ENCODE peak calls at places on chromosomes 12 and 14, in five cellular contexts. X, T, U, O and K are unnamed samples.

GRCh38 chr14:99066378-99066777 is 205.6 kb downstream of the BCL11B start:
- DNase-seq in X (no peak), T (no peak), U (no peak), O (peak), K (no peak)

GRCh38 chr12:25811656-25812126 is 146.8 kb upstream of the RASSF8 start:
- DNase-seq in X (peak), T (no peak), U (peak), O (no peak), K (peak)

GRCh38 chr12:113007166-113007565 is 28.8 kb downstream of the OAS2 start:
- DNase-seq in X (peak), T (peak), U (peak), O (no peak), K (no peak)

GRCh38 chr14:102927878-102928411 is 5.5 kb downstream of the AMN start:
- DNase-seq in X (no peak), T (no peak), U (no peak), O (no peak), K (peak)

GRCh38 chr14:75662966-75663365 is 1.9 kb downstream of the TTLL5 start:
- DNase-seq in X (no peak), T (no peak), U (no peak), O (no peak), K (no peak)

GRCh38 chr14:90405755-90406154 is 8.9 kb downstream of the CALM1 start:
- DNase-seq in X (no peak), T (no peak), U (no peak), O (no peak), K (no peak)

GRCh38 chr14:90720336-90720735 is 95.9 kb downstream of the TTC7B start:
- DNase-seq in X (peak), T (no peak), U (no peak), O (peak), K (peak)

GRCh38 chr12:52025301-52026172 is 18.8 kb downstream of the TAMALIN start:
- DNase-seq in X (peak), T (peak), U (peak), O (peak), K (peak)

GRCh38 chr12:100733817-100734593 is 60.6 kb upstream of the ANO4 start:
- DNase-seq in X (peak), T (peak), U (peak), O (no peak), K (peak)

GRCh38 chr12:27971606-27972005 is 927 bp downstream of the PTHLH start:
- DNase-seq in X (no peak), T (peak), U (no peak), O (no peak), K (no peak)

GRCh38 chr12:67698711-67699603 is 50.4 kb downstream of the DYRK2 start:
- DNase-seq in X (no peak), T (no peak), U (no peak), O (no peak), K (peak)

GRCh38 chr12:5516371-5516770 is 84.5 kb downstream of the NTF3 start:
- DNase-seq in X (no peak), T (no peak), U (no peak), O (no peak), K (no peak)

GRCh38 chr14:74503973-74504335 is 10.4 kb downstream of the ISCA2 start:
- DNase-seq in X (no peak), T (no peak), U (no peak), O (no peak), K (no peak)

GRCh38 chr12:3371018-3371417 is 120.0 kb upstream of the PRMT8 start:
- DNase-seq in X (no peak), T (no peak), U (no peak), O (no peak), K (no peak)

GRCh38 chr12:47983541-47984115 is 20.2 kb downstream of the TMEM106C start:
- DNase-seq in X (no peak), T (no peak), U (no peak), O (no peak), K (no peak)

GRCh38 chr12:99372257-99372933 is 275.2 kb upstream of the GARIN6 start:
- DNase-seq in X (no peak), T (no peak), U (no peak), O (no peak), K (no peak)

GRCh38 chr12:130656411-130656810 is 59.7 kb downstream of the RIMBP2 start:
- DNase-seq in X (no peak), T (no peak), U (no peak), O (no peak), K (peak)

GRCh38 chr12:58452546-58452945 is 467.8 kb downstream of the LRIG3 start:
- DNase-seq in X (no peak), T (no peak), U (no peak), O (no peak), K (no peak)

GRCh38 chr14:36507847-36508417 is 12.1 kb downstream of the NKX2-1 start:
- DNase-seq in X (no peak), T (no peak), U (no peak), O (no peak), K (no peak)

GRCh38 chr12:69994593-69995222 is 169.7 kb downstream of the MYRFL start:
- DNase-seq in X (no peak), T (no peak), U (no peak), O (no peak), K (no peak)

GRCh38 chr14:104250175-104250574 is 111.8 kb downstream of the KIF26A start:
- DNase-seq in X (no peak), T (no peak), U (no peak), O (no peak), K (no peak)

GRCh38 chr14:35043046-35043445 is 3.0 kb upstream of the FAM177A1 start:
- DNase-seq in X (no peak), T (no peak), U (no peak), O (no peak), K (no peak)

GRCh38 chr14:74176404-74176788 is 62.9 kb upstream of the VSX2 start:
- DNase-seq in X (no peak), T (no peak), U (no peak), O (no peak), K (peak)

GRCh38 chr12:11978985-11979384 is 91.8 kb upstream of the BCL2L14 start:
- DNase-seq in X (no peak), T (no peak), U (no peak), O (no peak), K (no peak)

GRCh38 chr12:85448548-85449139 is 168.6 kb downstream of the ALX1 start:
- DNase-seq in X (peak), T (no peak), U (no peak), O (no peak), K (peak)

GRCh38 chr12:132046561-132046960 is 96.8 kb downstream of the EP400 start:
- DNase-seq in X (no peak), T (no peak), U (no peak), O (no peak), K (no peak)

GRCh38 chr14:26199096-26199495 is 398.7 kb downstream of the NOVA1 start:
- DNase-seq in X (no peak), T (no peak), U (no peak), O (no peak), K (no peak)

GRCh38 chr12:19641235-19642080 is 202.2 kb downstream of the AEBP2 start:
- DNase-seq in X (no peak), T (no peak), U (no peak), O (no peak), K (no peak)

GRCh38 chr12:131591136-131591535 is 119.8 kb upstream of the SFSWAP start:
- DNase-seq in X (no peak), T (no peak), U (no peak), O (no peak), K (no peak)

GRCh38 chr12:121789800-121790748 is 3.4 kb downstream of the RHOF start:
- DNase-seq in X (no peak), T (no peak), U (no peak), O (no peak), K (peak)

GRCh38 chr12:12327802-12328201 is 22.2 kb downstream of the MANSC1 start:
- DNase-seq in X (peak), T (peak), U (peak), O (no peak), K (peak)

GRCh38 chr12:68932123-68932700 is 759 bp downstream of the CPM start:
- DNase-seq in X (no peak), T (no peak), U (no peak), O (no peak), K (peak)

GRCh38 chr12:107684029-107684790 is 1.4 kb upstream of the PWP1 start:
- DNase-seq in X (no peak), T (no peak), U (no peak), O (no peak), K (no peak)

GRCh38 chr12:131102493-131102931 is 148.8 kb downstream of the ADGRD1 start:
- DNase-seq in X (no peak), T (no peak), U (no peak), O (peak), K (no peak)

GRCh38 chr14:39268393-39268792 is 34.7 kb downstream of the MIA2 start:
- DNase-seq in X (peak), T (peak), U (no peak), O (no peak), K (peak)

GRCh38 chr12:46364777-46365580 is 7.6 kb downstream of the SLC38A2 start:
- DNase-seq in X (peak), T (peak), U (no peak), O (no peak), K (no peak)

GRCh38 chr12:76883826-76884225 is 5.0 kb upstream of the CSRP2 start:
- DNase-seq in X (no peak), T (no peak), U (no peak), O (no peak), K (no peak)

GRCh38 chr12:16150290-16150689 is 127.2 kb downstream of the SLC15A5 start:
- DNase-seq in X (no peak), T (no peak), U (no peak), O (no peak), K (no peak)

GRCh38 chr12:54280401-54281260 is at the start of gene HNRNPA1:
- DNase-seq in X (peak), T (peak), U (peak), O (peak), K (peak)
- TF ChIP-seq POLR2A in X (peak), T (peak), U (peak), O (peak), K (peak)

GRCh38 chr14:57390806-57391562 is 598 bp downstream of the NAA30 start:
- DNase-seq in X (peak), T (no peak), U (no peak), O (peak), K (peak)
- TF ChIP-seq MAX in X (no peak), T (no peak), U (no peak), O (no peak), K (no peak)

GRCh38 chr12:118101051-118101450 is 2.8 kb downstream of the VSIG10 start:
- DNase-seq in X (no peak), T (no peak), U (no peak), O (no peak), K (no peak)

GRCh38 chr12:118102070-118102469 is 1.7 kb downstream of the VSIG10 start:
- DNase-seq in X (peak), T (peak), U (peak), O (no peak), K (no peak)

GRCh38 chr12:118103231-118103600 is 595 bp downstream of the VSIG10 start:
- DNase-seq in X (peak), T (no peak), U (no peak), O (peak), K (peak)

GRCh38 chr12:118102609-118103008 is 1.2 kb downstream of the VSIG10 start:
- DNase-seq in X (no peak), T (no peak), U (no peak), O (no peak), K (no peak)

DNA sequence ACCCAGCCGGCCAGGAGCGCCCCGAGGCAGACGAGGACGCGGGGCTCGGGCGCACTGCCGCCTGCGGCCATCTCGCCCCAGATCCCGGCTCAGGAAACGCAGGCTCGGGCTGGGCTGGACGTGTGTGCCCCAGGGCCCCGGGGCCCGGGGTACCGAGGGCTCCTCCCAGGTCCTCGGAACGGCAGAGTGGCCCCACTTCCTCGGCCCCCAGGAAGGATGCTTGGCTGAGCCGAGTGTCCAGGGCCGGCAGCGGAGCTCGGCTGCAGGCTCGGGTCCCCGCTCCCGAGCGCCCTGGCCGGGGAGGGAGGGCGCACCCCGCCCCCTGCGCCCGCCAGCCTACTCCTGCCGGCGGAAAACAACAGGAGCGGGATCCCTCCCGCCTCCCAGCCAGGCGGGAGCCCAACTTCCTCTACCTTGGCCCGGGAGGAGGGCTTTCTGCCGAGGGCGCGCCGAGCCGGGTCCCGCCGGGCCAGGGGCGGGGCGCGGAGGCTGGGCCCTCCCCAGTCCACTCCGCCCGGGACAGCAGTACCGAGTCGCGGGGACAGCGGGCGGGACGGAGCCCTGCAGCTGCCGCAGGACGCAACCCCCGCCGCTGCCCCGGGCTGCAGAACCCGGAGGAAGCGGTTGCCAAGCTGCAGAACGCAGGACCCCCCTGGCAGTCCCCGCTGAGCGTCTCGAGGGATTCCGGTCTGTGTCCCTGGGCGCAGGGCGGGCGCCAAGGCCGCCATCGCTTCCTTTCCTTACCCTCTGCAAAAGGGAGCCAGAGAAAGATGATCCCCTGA is at the start of gene VSIG10:
- DNase-seq in X (peak), T (peak), U (no peak), O (peak), K (peak)
- TF ChIP-seq POLR2A in X (peak), T (peak), U (peak), O (no peak), K (peak)

GRCh38 chr14:81536125-81536771 is 2.6 kb upstream of the SEL1L start:
- DNase-seq in X (no peak), T (no peak), U (no peak), O (no peak), K (no peak)

GRCh38 chr14:81533536-81534343 is at the start of gene SEL1L:
- DNase-seq in X (peak), T (peak), U (peak), O (peak), K (peak)

GRCh38 chr14:81535399-81536124 is 1.9 kb upstream of the SEL1L start:
- DNase-seq in X (no peak), T (no peak), U (no peak), O (no peak), K (no peak)

GRCh38 chr14:81534510-81535074 is 939 bp upstream of the SEL1L start:
- DNase-seq in X (no peak), T (peak), U (no peak), O (no peak), K (no peak)

GRCh38 chr14:81533212-81533535 is 479 bp downstream of the SEL1L start:
- DNase-seq in X (no peak), T (no peak), U (no peak), O (no peak), K (no peak)
- TF ChIP-seq MAX in X (no peak), T (no peak), U (no peak), O (no peak), K (no peak)

GRCh38 chr12:6662602-6662905 is 365 bp downstream of the ING4 start:
- DNase-seq in X (no peak), T (no peak), U (no peak), O (no peak), K (no peak)

GRCh38 chr12:6667559-6668210 is 4.8 kb upstream of the ING4 start:
- DNase-seq in X (peak), T (no peak), U (peak), O (no peak), K (no peak)

GRCh38 chr12:6666211-6666610 is 3.3 kb upstream of the ING4 start:
- DNase-seq in X (no peak), T (no peak), U (no peak), O (no peak), K (no peak)

GRCh38 chr12:6664902-6665301 is 2.0 kb upstream of the ING4 start:
- DNase-seq in X (no peak), T (no peak), U (no peak), O (no peak), K (peak)

DNA sequence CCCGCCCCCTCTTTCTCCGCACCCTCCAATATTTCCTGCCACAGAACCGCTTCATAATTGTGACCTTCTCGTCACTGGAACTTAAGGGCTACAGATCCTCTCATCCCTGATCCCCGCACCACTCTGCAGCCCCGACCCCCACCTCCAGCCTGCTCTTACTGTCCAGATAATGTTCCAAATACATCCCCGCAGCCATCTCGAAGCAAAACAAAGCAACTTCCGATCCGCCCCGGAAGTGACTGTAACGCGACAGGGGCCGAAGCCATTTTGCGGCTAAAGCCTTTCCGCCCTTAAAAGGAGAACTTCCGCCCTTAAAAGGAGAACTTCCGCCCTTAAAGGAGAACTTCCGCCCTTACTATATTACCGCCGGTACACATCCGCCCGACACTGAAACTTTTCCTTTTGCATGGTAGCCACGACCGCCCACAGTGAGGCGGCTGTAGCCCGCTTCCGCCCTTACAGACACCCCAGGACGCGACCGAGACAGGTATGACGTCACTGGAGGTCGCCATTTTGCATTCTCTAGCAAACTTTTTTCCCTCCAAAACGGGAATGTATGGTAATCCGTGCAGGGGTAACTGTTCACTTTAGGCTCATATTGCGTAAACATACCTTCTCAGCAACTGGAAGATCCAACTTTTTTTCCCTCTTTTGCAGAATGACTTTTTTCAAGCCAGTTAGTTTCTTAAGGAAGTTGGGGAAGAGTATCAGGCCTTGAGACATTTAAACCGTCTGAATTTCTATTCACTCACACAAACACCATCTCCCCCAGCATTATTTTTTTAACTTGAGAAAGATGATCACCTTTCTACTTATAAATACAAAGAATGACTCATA is at the start of gene ING4:
- DNase-seq in X (peak), T (peak), U (peak), O (peak), K (peak)
- TF ChIP-seq POLR2A in X (no peak), T (peak), U (no peak), O (no peak), K (no peak)

GRCh38 chr14:95235767-95236166 is 78.4 kb upstream of the DICER1 start:
- DNase-seq in X (no peak), T (no peak), U (no peak), O (no peak), K (no peak)

GRCh38 chr14:95237121-95237876 is 80.0 kb upstream of the DICER1 start:
- DNase-seq in X (no peak), T (peak), U (no peak), O (no peak), K (peak)

GRCh38 chr14:95235351-95235750 is 78.0 kb upstream of the DICER1 start:
- DNase-seq in X (no peak), T (no peak), U (no peak), O (no peak), K (no peak)

GRCh38 chr14:95237956-95238355 is 80.6 kb upstream of the DICER1 start:
- DNase-seq in X (no peak), T (no peak), U (no peak), O (no peak), K (no peak)

GRCh38 chr14:95236221-95236620 is 78.9 kb upstream of the DICER1 start:
- DNase-seq in X (no peak), T (no peak), U (no peak), O (no peak), K (peak)
- TF ChIP-seq MAX in X (no peak), T (no peak), U (no peak), O (no peak), K (no peak)

DNA sequence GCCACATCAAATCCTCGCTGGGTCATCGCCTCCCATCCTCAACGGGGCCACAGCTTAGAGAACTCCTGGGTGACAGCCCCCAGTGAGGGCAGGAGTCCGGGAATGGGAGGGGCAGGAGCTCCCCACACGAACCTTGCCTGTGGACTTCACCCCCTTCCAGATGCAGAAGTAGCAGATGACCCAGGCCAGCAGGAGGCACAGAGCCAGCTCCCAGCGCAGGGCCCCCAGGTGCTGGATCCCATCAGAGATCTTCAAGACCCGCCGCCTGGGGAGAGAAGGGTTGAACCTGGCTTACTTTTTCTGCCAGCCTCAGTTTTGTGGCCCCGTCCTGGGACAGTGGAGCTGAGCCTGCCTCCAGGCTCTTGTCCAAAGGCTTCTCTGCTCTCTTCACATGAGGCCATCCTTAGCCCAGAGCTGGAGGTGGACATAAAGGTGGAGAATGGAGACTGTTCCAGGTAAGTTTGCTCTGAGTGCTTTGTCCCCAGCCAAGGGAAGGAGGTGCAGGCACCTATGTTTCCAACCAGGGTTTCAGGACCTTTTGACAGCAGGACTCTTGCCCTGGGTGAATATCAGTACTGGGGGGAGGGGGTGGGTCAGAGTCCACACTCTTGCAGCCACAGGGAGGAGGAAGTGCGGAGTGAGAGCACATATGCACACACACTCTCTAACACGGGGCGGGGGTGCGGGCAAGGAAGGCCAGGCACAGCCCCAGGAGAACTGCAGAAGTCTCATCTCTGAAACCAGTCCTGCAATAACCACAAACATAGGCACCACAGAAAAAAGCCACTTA is 23.3 kb upstream of the SLC6A12 start:
- DNase-seq in X (no peak), T (peak), U (no peak), O (no peak), K (no peak)
- TF ChIP-seq POLR2A in X (no peak), T (peak), U (no peak), O (no peak), K (no peak)